ENCODE peak calls at places on chromosomes 6 and 20, in six cellular contexts. H is CD4-positive, alpha-beta memory T cell; E is NT2/D1; D is Peyer's patch; J is mesenchymal stem cell; R is stimulated activated CD4-positive, alpha-beta T cell treated with anti-CD3 and anti-CD28 coated beads, Interleukin-1b, Interleukin-23, amount 100 ng/mL, for 24 hours. Q is an unnamed sample.

GRCh38 chr20:44494266-44494665 is 18.6 kb downstream of the TTPAL start:
- DNase-seq in J (no peak), R (no peak), H (no peak), D (no peak), E (no peak), Q (no peak)

GRCh38 chr6:10383312-10384063 is 31.4 kb downstream of the TFAP2A start:
- DNase-seq in R (no peak), D (no peak), H (no peak), J (no peak), E (no peak), Q (no peak)

GRCh38 chr6:27138837-27139752 is 108.4 kb upstream of the PRSS16 start:
- DNase-seq in E (peak; percentile 84), H (peak; percentile 71), J (peak; percentile 61), R (no peak), D (peak; percentile 78), Q (peak; percentile 39)

GRCh38 chr20:61520761-61521460 is 268.9 kb downstream of the CDH4 start:
- DNase-seq in E (no peak), J (peak; percentile 89), R (no peak), D (peak; percentile 14), H (no peak), Q (no peak)

GRCh38 chr6:134123666-134124208 is 71.3 kb upstream of the SLC2A12 start:
- DNase-seq in J (peak; percentile 74), R (no peak), E (peak; percentile 38), D (no peak), H (peak; percentile 65), Q (peak; percentile 11)

GRCh38 chr6:149060300-149060984 is 257.1 kb upstream of the TAB2 start:
- DNase-seq in D (peak; percentile 61), H (peak; percentile 62), R (no peak), J (peak; percentile 54), E (no peak), Q (peak; percentile 25)

GRCh38 chr20:1327241-1327653 is 1.7 kb downstream of the SDCBP2 start:
- DNase-seq in E (no peak), H (no peak), D (peak; percentile 57), R (no peak), J (peak; percentile 81), Q (no peak)

GRCh38 chr6:129416337-129416990 is 293.5 kb downstream of the ARHGAP18 start:
- DNase-seq in D (no peak), E (no peak), J (no peak), H (no peak), R (no peak), Q (no peak)